ENCODE peak calls at places on chromosomes 2 and 18, in five cellular contexts. L, U, C, T and R are unnamed samples.

GRCh38 chr2:45439788-45440773 is 171.0 kb downstream of the SRBD1 start:
- DNase-seq in L (no peak), U (no peak), C (peak), T (peak), R (no peak)

GRCh38 chr2:74675090-74675489 is 21.0 kb downstream of the SEMA4F start:
- DNase-seq in L (no peak), U (peak), C (no peak), T (no peak), R (peak)

GRCh38 chr2:240996161-240996833 is 2.1 kb upstream of the SNED1 start:
- DNase-seq in L (no peak), U (no peak), C (no peak), T (no peak), R (peak)

GRCh38 chr2:178025551-178026185 is 46.9 kb downstream of the PDE11A start:
- DNase-seq in L (no peak), U (no peak), C (no peak), T (no peak), R (no peak)

GRCh38 chr2:225004531-225004930 is 37.7 kb downstream of the DOCK10 start:
- DNase-seq in L (peak), U (no peak), C (peak), T (peak), R (no peak)

GRCh38 chr2:197908940-197909339 is 104.5 kb downstream of the PLCL1 start:
- DNase-seq in L (no peak), U (no peak), C (no peak), T (peak), R (no peak)

GRCh38 chr2:203997481-203997880 is 60.9 kb downstream of the ICOS start:
- DNase-seq in L (no peak), U (no peak), C (no peak), T (no peak), R (no peak)

GRCh38 chr2:232328516-232329460 is 49.8 kb upstream of the ALPP start:
- DNase-seq in L (no peak), U (no peak), C (no peak), T (no peak), R (peak)

GRCh38 chr18:32548688-32549087 is 78.0 kb upstream of the GAREM1 start:
- DNase-seq in L (no peak), U (peak), C (no peak), T (no peak), R (peak)

GRCh38 chr2:59594671-59595222 is 958.7 kb downstream of the BCL11A start:
- DNase-seq in L (no peak), U (no peak), C (no peak), T (no peak), R (no peak)

GRCh38 chr18:44520981-44521672 is 159.6 kb upstream of the SETBP1 start:
- DNase-seq in L (peak), U (no peak), C (peak), T (no peak), R (no peak)

GRCh38 chr2:146323564-146323963 is 1521.3 kb upstream of the ACVR2A start:
- DNase-seq in L (no peak), U (no peak), C (no peak), T (peak), R (no peak)

GRCh38 chr2:98498703-98499445 is 54.2 kb downstream of the INPP4A start:
- DNase-seq in L (no peak), U (no peak), C (no peak), T (no peak), R (no peak)

GRCh38 chr2:149832256-149832655 is 244.7 kb upstream of the MMADHC start:
- DNase-seq in L (peak), U (no peak), C (peak), T (peak), R (no peak)

GRCh38 chr2:117108741-117109267 is 705.7 kb upstream of the DDX18 start:
- DNase-seq in L (no peak), U (no peak), C (no peak), T (no peak), R (no peak)

GRCh38 chr2:120917876-120918275 is 182.2 kb downstream of the GLI2 start:
- DNase-seq in L (no peak), U (no peak), C (no peak), T (peak), R (no peak)

GRCh38 chr2:120892271-120892966 is 156.8 kb downstream of the GLI2 start:
- DNase-seq in L (no peak), U (no peak), C (no peak), T (no peak), R (no peak)

GRCh38 chr2:198053173-198053572 is 248.8 kb downstream of the PLCL1 start:
- DNase-seq in L (no peak), U (no peak), C (no peak), T (no peak), R (no peak)

GRCh38 chr2:180006781-180007579 is at the start of gene CWC22:
- DNase-seq in L (peak), U (peak), C (peak), T (peak), R (peak)

GRCh38 chr2:166360906-166361305 is 14.8 kb downstream of the SCN9A start:
- DNase-seq in L (no peak), U (no peak), C (no peak), T (no peak), R (no peak)

GRCh38 chr18:72869786-72870185 is 2.0 kb upstream of the NETO1 start:
- DNase-seq in L (no peak), U (peak), C (no peak), T (no peak), R (peak)

GRCh38 chr2:149219853-149220252 is 110.5 kb upstream of the LYPD6 start:
- DNase-seq in L (no peak), U (no peak), C (no peak), T (no peak), R (no peak)

GRCh38 chr2:32012872-32013271 is 2.1 kb upstream of the MEMO1 start:
- DNase-seq in L (no peak), U (no peak), C (no peak), T (no peak), R (no peak)

GRCh38 chr2:134690629-134691215 is 28.1 kb downstream of the TMEM163 start:
- DNase-seq in L (no peak), U (no peak), C (no peak), T (no peak), R (no peak)

GRCh38 chr18:60067426-60068210 is 167.8 kb downstream of the PMAIP1 start:
- DNase-seq in L (no peak), U (peak), C (no peak), T (no peak), R (peak)

GRCh38 chr2:192314800-192315481 is 120.2 kb upstream of the TMEFF2 start:
- DNase-seq in L (no peak), U (no peak), C (no peak), T (no peak), R (no peak)

GRCh38 chr2:128628206-128628605 is 309.5 kb upstream of the HS6ST1 start:
- DNase-seq in L (no peak), U (no peak), C (no peak), T (no peak), R (peak)

GRCh38 chr2:180663016-180663471 is 317.4 kb upstream of the UBE2E3 start:
- DNase-seq in L (no peak), U (no peak), C (peak), T (no peak), R (no peak)

GRCh38 chr18:37420315-37420880 is 145.2 kb downstream of the CELF4 start:
- DNase-seq in L (peak), U (no peak), C (no peak), T (no peak), R (no peak)
- H3K9ac ChIP-seq in L (no peak), U (no peak), C (no peak), T (no peak), R (no peak)

DNA sequence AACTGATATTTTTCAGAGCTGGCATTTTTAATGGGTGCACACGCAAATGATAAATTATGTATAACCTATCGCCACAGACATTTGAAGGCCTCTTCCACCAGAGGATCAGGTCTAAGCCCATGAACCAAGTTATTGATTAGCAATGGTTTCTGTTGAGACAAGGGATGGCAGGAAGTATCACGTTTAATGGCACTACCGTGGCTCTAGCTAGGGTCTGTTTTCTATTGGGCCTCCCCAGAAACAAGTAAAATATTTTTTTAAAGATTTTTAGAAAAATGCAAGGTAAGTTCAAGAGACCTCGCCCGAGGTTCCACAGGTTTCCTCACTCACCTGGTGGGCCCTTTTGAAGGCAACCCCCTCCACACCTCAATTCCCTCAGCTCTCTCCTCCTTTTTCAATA is 651 bp downstream of the GFPT1 start:
- DNase-seq in L (no peak), U (no peak), C (no peak), T (no peak), R (no peak)
- TF ChIP-seq CTCF in L (no peak), U (no peak), C (no peak), T (no peak), R (no peak)

GRCh38 chr2:144162652-144163051 is 357.3 kb downstream of the ZEB2 start:
- DNase-seq in L (peak), U (peak), C (peak), T (no peak), R (peak)

GRCh38 chr2:144166743-144167142 is 353.2 kb downstream of the ZEB2 start:
- DNase-seq in L (no peak), U (no peak), C (no peak), T (no peak), R (no peak)

GRCh38 chr2:144163592-144163991 is 356.3 kb downstream of the ZEB2 start:
- DNase-seq in L (no peak), U (no peak), C (no peak), T (no peak), R (no peak)

GRCh38 chr2:144170172-144170571 is 349.7 kb downstream of the ZEB2 start:
- DNase-seq in L (no peak), U (no peak), C (peak), T (peak), R (no peak)

DNA sequence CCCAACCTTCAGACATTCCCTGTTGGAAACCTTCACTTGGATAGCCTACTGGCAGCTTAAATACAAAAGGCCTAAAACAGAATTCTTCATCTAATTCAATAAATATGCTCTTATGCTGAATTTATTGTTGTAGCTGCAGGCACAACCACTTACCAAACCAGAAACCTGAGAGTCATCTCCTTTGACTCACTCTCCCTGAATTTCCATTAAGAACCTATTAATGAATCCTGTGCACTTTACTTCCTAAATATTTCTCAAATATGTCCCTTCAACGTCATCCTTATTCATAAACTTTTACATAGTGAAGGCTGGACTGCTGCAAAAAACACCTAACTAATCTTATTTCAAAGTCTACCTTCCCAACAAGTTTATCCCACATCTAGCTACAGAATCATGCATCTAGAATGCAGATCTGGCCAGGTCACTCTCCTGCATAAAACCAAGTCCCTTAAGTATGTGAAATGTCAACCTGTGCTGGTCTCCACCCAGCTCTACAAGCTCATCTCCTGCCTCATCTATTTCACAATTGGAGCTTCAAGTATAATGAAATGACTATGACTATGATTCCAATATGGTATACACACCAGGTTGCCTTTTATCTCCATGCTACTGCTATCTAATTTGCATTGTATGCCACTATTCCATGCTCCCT is 354.2 kb downstream of the ZEB2 start:
- DNase-seq in L (peak), U (no peak), C (peak), T (peak), R (no peak)
- H3K9ac ChIP-seq in L (no peak), U (no peak), C (no peak), T (no peak), R (no peak)

GRCh38 chr2:40824269-40824668 is 372.4 kb upstream of the SLC8A1 start:
- DNase-seq in L (no peak), U (no peak), C (no peak), T (no peak), R (no peak)

GRCh38 chr2:40823465-40823864 is 371.6 kb upstream of the SLC8A1 start:
- DNase-seq in L (no peak), U (no peak), C (no peak), T (no peak), R (no peak)

GRCh38 chr2:40814621-40815020 is 362.7 kb upstream of the SLC8A1 start:
- DNase-seq in L (no peak), U (no peak), C (peak), T (no peak), R (no peak)

GRCh38 chr2:40820319-40820718 is 368.4 kb upstream of the SLC8A1 start:
- DNase-seq in L (no peak), U (no peak), C (peak), T (peak), R (no peak)
- TF ChIP-seq CTCF in L (peak), U (no peak), C (peak), T (no peak), R (peak)